ENCODE peak calls at places on chromosomes 13 and 19, in eight cellular contexts. One of them, this sample, is unnamed.

GRCh38 chr13:24654741-24655140 is 25.5 kb upstream of the ATP12A start:
- DNase-seq in neural crest cell: no peak
- DNase-seq in breast epithelium: no peak
- DNase-seq in AG04449: no peak
- DNase-seq in GM10248: no peak
- DNase-seq in fibroblast of lung: peak
- DNase-seq in brain microvascular endothelial cell: peak
- DNase-seq in progenitor cell of endocrine pancreas: no peak
- DNase-seq in this sample: no peak

GRCh38 chr19:16022681-16023557 is 53.4 kb upstream of the TPM4 start:
- DNase-seq in neural crest cell: no peak
- DNase-seq in breast epithelium: no peak
- DNase-seq in AG04449: no peak
- DNase-seq in GM10248: no peak
- DNase-seq in fibroblast of lung: no peak
- DNase-seq in brain microvascular endothelial cell: no peak
- DNase-seq in progenitor cell of endocrine pancreas: no peak
- DNase-seq in this sample: no peak

GRCh38 chr19:1251503-1252220 is 3.3 kb downstream of the MIDN start:
- DNase-seq in neural crest cell: no peak
- DNase-seq in breast epithelium: peak
- DNase-seq in AG04449: no peak
- DNase-seq in GM10248: no peak
- DNase-seq in fibroblast of lung: no peak
- DNase-seq in brain microvascular endothelial cell: no peak
- DNase-seq in progenitor cell of endocrine pancreas: no peak
- DNase-seq in this sample: no peak

GRCh38 chr19:17070421-17070820 is 4.8 kb downstream of the HAUS8 start:
- DNase-seq in neural crest cell: no peak
- DNase-seq in breast epithelium: no peak
- DNase-seq in AG04449: no peak
- DNase-seq in GM10248: no peak
- DNase-seq in fibroblast of lung: no peak
- DNase-seq in brain microvascular endothelial cell: no peak
- DNase-seq in progenitor cell of endocrine pancreas: no peak
- DNase-seq in this sample: no peak

GRCh38 chr13:30159446-30159839 is 147.9 kb downstream of the KATNAL1 start:
- DNase-seq in neural crest cell: no peak
- DNase-seq in breast epithelium: no peak
- DNase-seq in AG04449: peak
- DNase-seq in GM10248: peak
- DNase-seq in fibroblast of lung: peak
- DNase-seq in brain microvascular endothelial cell: peak
- DNase-seq in progenitor cell of endocrine pancreas: no peak
- DNase-seq in this sample: peak

GRCh38 chr13:21012841-21013681 is 48.3 kb downstream of the LATS2 start:
- DNase-seq in neural crest cell: no peak
- DNase-seq in breast epithelium: no peak
- DNase-seq in AG04449: no peak
- DNase-seq in GM10248: no peak
- DNase-seq in fibroblast of lung: no peak
- DNase-seq in brain microvascular endothelial cell: no peak
- DNase-seq in progenitor cell of endocrine pancreas: no peak
- DNase-seq in this sample: no peak

GRCh38 chr19:49073514-49074378 is 1.2 kb upstream of the KCNA7 start:
- DNase-seq in neural crest cell: no peak
- DNase-seq in breast epithelium: no peak
- DNase-seq in AG04449: no peak
- DNase-seq in GM10248: no peak
- DNase-seq in fibroblast of lung: no peak
- DNase-seq in brain microvascular endothelial cell: no peak
- DNase-seq in progenitor cell of endocrine pancreas: no peak
- DNase-seq in this sample: peak

GRCh38 chr13:61410669-61411297 is 4.9 kb downstream of the PCDH20 start:
- DNase-seq in neural crest cell: no peak
- DNase-seq in breast epithelium: no peak
- DNase-seq in AG04449: no peak
- DNase-seq in GM10248: peak
- DNase-seq in fibroblast of lung: peak
- DNase-seq in brain microvascular endothelial cell: no peak
- DNase-seq in progenitor cell of endocrine pancreas: no peak
- DNase-seq in this sample: peak

GRCh38 chr13:24627864-24628418 is 52.3 kb upstream of the ATP12A start:
- DNase-seq in neural crest cell: no peak
- DNase-seq in breast epithelium: no peak
- DNase-seq in AG04449: no peak
- DNase-seq in GM10248: no peak
- DNase-seq in fibroblast of lung: no peak
- DNase-seq in brain microvascular endothelial cell: no peak
- DNase-seq in progenitor cell of endocrine pancreas: no peak
- DNase-seq in this sample: no peak

GRCh38 chr19:47315125-47315821 is 5.6 kb downstream of the C5AR1 start:
- DNase-seq in neural crest cell: no peak
- DNase-seq in breast epithelium: no peak
- DNase-seq in AG04449: peak
- DNase-seq in GM10248: no peak
- DNase-seq in fibroblast of lung: peak
- DNase-seq in brain microvascular endothelial cell: peak
- DNase-seq in progenitor cell of endocrine pancreas: no peak
- DNase-seq in this sample: no peak

GRCh38 chr13:64758520-64758919 is 2471.6 kb downstream of the PCDH9 start:
- DNase-seq in neural crest cell: no peak
- DNase-seq in breast epithelium: no peak
- DNase-seq in AG04449: no peak
- DNase-seq in GM10248: no peak
- DNase-seq in fibroblast of lung: no peak
- DNase-seq in brain microvascular endothelial cell: no peak
- DNase-seq in progenitor cell of endocrine pancreas: no peak
- DNase-seq in this sample: no peak

GRCh38 chr13:64753606-64754005 is 2476.5 kb downstream of the PCDH9 start:
- DNase-seq in neural crest cell: no peak
- DNase-seq in breast epithelium: no peak
- DNase-seq in AG04449: no peak
- DNase-seq in GM10248: no peak
- DNase-seq in fibroblast of lung: peak
- DNase-seq in brain microvascular endothelial cell: no peak
- DNase-seq in progenitor cell of endocrine pancreas: no peak
- DNase-seq in this sample: no peak

GRCh38 chr13:64756621-64757020 is 2473.5 kb downstream of the PCDH9 start:
- DNase-seq in neural crest cell: no peak
- DNase-seq in breast epithelium: no peak
- DNase-seq in AG04449: no peak
- DNase-seq in GM10248: no peak
- DNase-seq in fibroblast of lung: no peak
- DNase-seq in brain microvascular endothelial cell: no peak
- DNase-seq in progenitor cell of endocrine pancreas: no peak
- DNase-seq in this sample: no peak

GRCh38 chr13:64755961-64756360 is 2474.2 kb downstream of the PCDH9 start:
- DNase-seq in neural crest cell: no peak
- DNase-seq in breast epithelium: no peak
- DNase-seq in AG04449: no peak
- DNase-seq in GM10248: no peak
- DNase-seq in fibroblast of lung: no peak
- DNase-seq in brain microvascular endothelial cell: peak
- DNase-seq in progenitor cell of endocrine pancreas: no peak
- DNase-seq in this sample: no peak
- TF ChIP-seq CTCF in neural crest cell: no peak
- TF ChIP-seq CTCF in breast epithelium: no peak
- TF ChIP-seq CTCF in AG04449: no peak
- TF ChIP-seq CTCF in GM10248: no peak
- TF ChIP-seq CTCF in fibroblast of lung: no peak
- TF ChIP-seq CTCF in brain microvascular endothelial cell: no peak
- TF ChIP-seq CTCF in progenitor cell of endocrine pancreas: no peak
- TF ChIP-seq CTCF in this sample: no peak

GRCh38 chr13:43787998-43788397 is 1.2 kb upstream of the ENOX1 start:
- DNase-seq in neural crest cell: peak
- DNase-seq in breast epithelium: no peak
- DNase-seq in AG04449: no peak
- DNase-seq in GM10248: peak
- DNase-seq in fibroblast of lung: peak
- DNase-seq in brain microvascular endothelial cell: peak
- DNase-seq in progenitor cell of endocrine pancreas: no peak
- DNase-seq in this sample: peak

GRCh38 chr13:43785681-43786471 is 896 bp downstream of the ENOX1 start:
- DNase-seq in neural crest cell: peak
- DNase-seq in breast epithelium: peak
- DNase-seq in AG04449: no peak
- DNase-seq in GM10248: peak
- DNase-seq in fibroblast of lung: peak
- DNase-seq in brain microvascular endothelial cell: peak
- DNase-seq in progenitor cell of endocrine pancreas: peak
- DNase-seq in this sample: peak

GRCh38 chr13:43787518-43787891 is 733 bp upstream of the ENOX1 start:
- DNase-seq in neural crest cell: no peak
- DNase-seq in breast epithelium: no peak
- DNase-seq in AG04449: no peak
- DNase-seq in GM10248: no peak
- DNase-seq in fibroblast of lung: no peak
- DNase-seq in brain microvascular endothelial cell: no peak
- DNase-seq in progenitor cell of endocrine pancreas: no peak
- DNase-seq in this sample: no peak

GRCh38 chr13:43786472-43786765 is 353 bp downstream of the ENOX1 start:
- DNase-seq in neural crest cell: no peak
- DNase-seq in breast epithelium: no peak
- DNase-seq in AG04449: no peak
- DNase-seq in GM10248: no peak
- DNase-seq in fibroblast of lung: no peak
- DNase-seq in brain microvascular endothelial cell: no peak
- DNase-seq in progenitor cell of endocrine pancreas: no peak
- DNase-seq in this sample: no peak

GRCh38 chr13:43786766-43787517 is at the start of gene ENOX1:
- DNase-seq in neural crest cell: peak
- DNase-seq in breast epithelium: no peak
- DNase-seq in AG04449: no peak
- DNase-seq in GM10248: peak
- DNase-seq in fibroblast of lung: peak
- DNase-seq in brain microvascular endothelial cell: peak
- DNase-seq in progenitor cell of endocrine pancreas: peak
- DNase-seq in this sample: peak
- TF ChIP-seq CTCF in neural crest cell: peak
- TF ChIP-seq CTCF in breast epithelium: no peak
- TF ChIP-seq CTCF in AG04449: peak
- TF ChIP-seq CTCF in GM10248: peak
- TF ChIP-seq CTCF in fibroblast of lung: peak
- TF ChIP-seq CTCF in brain microvascular endothelial cell: no peak
- TF ChIP-seq CTCF in progenitor cell of endocrine pancreas: no peak
- TF ChIP-seq CTCF in this sample: no peak

GRCh38 chr19:39430675-39431593 is 4.8 kb downstream of the RPS16 start:
- DNase-seq in neural crest cell: no peak
- DNase-seq in breast epithelium: no peak
- DNase-seq in AG04449: no peak
- DNase-seq in GM10248: peak
- DNase-seq in fibroblast of lung: peak
- DNase-seq in brain microvascular endothelial cell: peak
- DNase-seq in progenitor cell of endocrine pancreas: no peak
- DNase-seq in this sample: peak

GRCh38 chr19:39425744-39426143 is 10.0 kb downstream of the RPS16 start:
- DNase-seq in neural crest cell: no peak
- DNase-seq in breast epithelium: no peak
- DNase-seq in AG04449: no peak
- DNase-seq in GM10248: no peak
- DNase-seq in fibroblast of lung: no peak
- DNase-seq in brain microvascular endothelial cell: no peak
- DNase-seq in progenitor cell of endocrine pancreas: no peak
- DNase-seq in this sample: no peak

GRCh38 chr19:39426170-39426569 is 9.6 kb downstream of the RPS16 start:
- DNase-seq in neural crest cell: no peak
- DNase-seq in breast epithelium: no peak
- DNase-seq in AG04449: no peak
- DNase-seq in GM10248: no peak
- DNase-seq in fibroblast of lung: no peak
- DNase-seq in brain microvascular endothelial cell: no peak
- DNase-seq in progenitor cell of endocrine pancreas: no peak
- DNase-seq in this sample: no peak

GRCh38 chr19:39427707-39428106 is 8.0 kb downstream of the RPS16 start:
- DNase-seq in neural crest cell: no peak
- DNase-seq in breast epithelium: no peak
- DNase-seq in AG04449: no peak
- DNase-seq in GM10248: no peak
- DNase-seq in fibroblast of lung: no peak
- DNase-seq in brain microvascular endothelial cell: no peak
- DNase-seq in progenitor cell of endocrine pancreas: no peak
- DNase-seq in this sample: no peak

DNA sequence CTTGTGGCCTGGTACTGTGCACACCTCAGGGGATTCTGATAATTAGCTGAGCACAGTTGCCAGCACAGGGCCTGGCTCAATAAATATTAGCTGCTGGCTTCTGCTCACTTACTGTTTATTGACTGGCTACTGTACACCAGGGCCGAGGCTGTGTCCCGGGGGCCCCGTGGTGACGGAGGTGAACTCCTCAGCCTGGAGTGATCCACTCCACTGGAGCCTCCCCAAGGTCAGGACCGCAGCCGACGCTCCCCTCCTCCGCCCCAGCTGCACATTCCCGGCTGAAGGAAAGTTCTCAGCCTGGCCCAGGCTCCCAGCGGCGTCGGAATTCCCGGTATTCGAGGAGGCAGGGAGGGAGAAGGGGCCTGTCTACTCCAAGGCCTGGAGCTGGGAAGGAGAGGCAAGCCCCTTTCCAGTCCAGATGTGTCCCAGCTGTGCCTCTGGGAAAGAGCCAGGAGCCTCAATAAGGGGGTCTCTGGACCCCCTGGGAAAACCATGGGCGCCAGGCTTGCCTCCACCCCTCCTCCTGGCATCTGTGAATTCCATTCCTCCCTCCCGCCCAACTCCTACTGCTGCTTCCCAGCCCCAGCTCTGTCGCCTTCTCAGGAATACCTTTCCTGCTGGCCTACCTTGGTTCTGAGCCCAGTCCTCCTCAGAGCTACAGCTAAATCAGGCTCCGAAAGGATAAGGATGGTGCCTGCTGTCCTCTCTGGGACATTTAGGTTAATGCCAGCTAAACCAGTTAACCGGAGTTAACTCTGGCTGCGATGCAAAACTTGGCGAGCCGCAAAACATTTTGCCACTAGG is 7.2 kb downstream of the RPS16 start:
- DNase-seq in neural crest cell: no peak
- DNase-seq in breast epithelium: no peak
- DNase-seq in AG04449: no peak
- DNase-seq in GM10248: no peak
- DNase-seq in fibroblast of lung: peak
- DNase-seq in brain microvascular endothelial cell: peak
- DNase-seq in progenitor cell of endocrine pancreas: no peak
- DNase-seq in this sample: no peak
- TF ChIP-seq CTCF in neural crest cell: no peak
- TF ChIP-seq CTCF in breast epithelium: no peak
- TF ChIP-seq CTCF in AG04449: no peak
- TF ChIP-seq CTCF in GM10248: no peak
- TF ChIP-seq CTCF in fibroblast of lung: no peak
- TF ChIP-seq CTCF in brain microvascular endothelial cell: no peak
- TF ChIP-seq CTCF in progenitor cell of endocrine pancreas: no peak
- TF ChIP-seq CTCF in this sample: no peak

DNA sequence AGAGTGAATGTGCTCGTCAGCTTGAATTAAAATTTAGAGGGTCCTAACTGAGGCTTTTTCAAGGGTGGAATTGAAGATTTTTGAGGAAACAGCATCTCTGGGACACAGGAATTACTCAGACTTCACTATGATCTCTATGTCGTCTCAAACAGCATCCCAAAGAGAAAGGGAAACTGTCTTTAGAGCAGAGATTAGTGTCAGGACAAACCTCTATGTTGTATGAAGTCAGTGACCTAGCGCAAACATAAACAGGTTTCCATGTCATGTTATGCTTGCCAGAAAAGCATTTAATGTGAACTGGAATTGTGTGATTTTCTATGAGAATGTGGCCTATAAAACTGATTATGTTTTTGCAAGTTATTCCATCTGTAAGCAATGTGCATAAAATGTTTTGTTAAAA is 573.7 kb downstream of the GPC6 start:
- DNase-seq in neural crest cell: no peak
- DNase-seq in breast epithelium: no peak
- DNase-seq in AG04449: no peak
- DNase-seq in GM10248: no peak
- DNase-seq in fibroblast of lung: no peak
- DNase-seq in brain microvascular endothelial cell: no peak
- DNase-seq in progenitor cell of endocrine pancreas: no peak
- DNase-seq in this sample: no peak
- TF ChIP-seq CTCF in neural crest cell: no peak
- TF ChIP-seq CTCF in breast epithelium: no peak
- TF ChIP-seq CTCF in AG04449: no peak
- TF ChIP-seq CTCF in GM10248: no peak
- TF ChIP-seq CTCF in fibroblast of lung: no peak
- TF ChIP-seq CTCF in brain microvascular endothelial cell: no peak
- TF ChIP-seq CTCF in progenitor cell of endocrine pancreas: no peak
- TF ChIP-seq CTCF in this sample: no peak